ENCODE peak calls at places on chromosomes 3 and 15, in ten cellular contexts. P, X, Z, K, N, D, C, I, H and U are unnamed samples.

GRCh38 chr3:173938159-173938558 is 540.6 kb downstream of the NLGN1 start:
- DNase-seq in P (peak; percentile 59), X (peak; percentile 87), Z (no peak), K (peak; percentile 69), N (no peak), D (no peak), C (no peak), I (no peak), H (no peak), U (no peak)

GRCh38 chr15:57727031-57727430 is 20.5 kb downstream of the POLR2M start:
- DNase-seq in P (no peak), X (no peak), Z (no peak), K (no peak), N (no peak), D (no peak), C (no peak), I (no peak), H (no peak), U (no peak)

GRCh38 chr3:137509354-137510045 is 254.6 kb upstream of the SOX14 start:
- DNase-seq in P (no peak), X (no peak), Z (no peak), K (no peak), N (no peak), D (no peak), C (no peak), I (no peak), H (no peak), U (no peak)

GRCh38 chr15:79858469-79858868 is 38.3 kb downstream of the MTHFS start:
- DNase-seq in P (no peak), X (no peak), Z (no peak), K (no peak), N (no peak), D (no peak), C (no peak), I (no peak), H (no peak), U (no peak)

GRCh38 chr3:144235489-144235888 is 263.9 kb downstream of the DIPK2A start:
- DNase-seq in P (no peak), X (no peak), Z (no peak), K (no peak), N (no peak), D (no peak), C (no peak), I (no peak), H (no peak), U (no peak)

GRCh38 chr15:90038639-90039095 is 37.5 kb downstream of the ZNF710 start:
- DNase-seq in P (no peak), X (no peak), Z (no peak), K (no peak), N (no peak), D (no peak), C (no peak), I (no peak), H (no peak), U (no peak)

GRCh38 chr3:115512565-115513410 is 110.5 kb upstream of the GAP43 start:
- DNase-seq in P (no peak), X (no peak), Z (no peak), K (no peak), N (no peak), D (peak; percentile 13), C (peak; percentile 1), I (no peak), H (peak; percentile 17), U (no peak)

GRCh38 chr15:78044407-78045155 is 32.9 kb downstream of the TBC1D2B start:
- DNase-seq in P (no peak), X (no peak), Z (no peak), K (no peak), N (peak; percentile 43), D (no peak), C (no peak), I (no peak), H (no peak), U (no peak)

GRCh38 chr3:141360888-141361598 is 7.3 kb upstream of the ZBTB38 start:
- DNase-seq in P (peak; percentile 84), X (peak; percentile 98), Z (no peak), K (no peak), N (no peak), D (peak; percentile 86), C (no peak), I (peak; percentile 33), H (no peak), U (no peak)

GRCh38 chr3:77620009-77620408 is 580.1 kb downstream of the ROBO2 start:
- DNase-seq in P (no peak), X (no peak), Z (no peak), K (peak; percentile 4), N (no peak), D (no peak), C (no peak), I (no peak), H (no peak), U (no peak)

GRCh38 chr15:89377842-89378698 is 43.4 kb upstream of the POLG start:
- DNase-seq in P (no peak), X (no peak), Z (no peak), K (no peak), N (no peak), D (no peak), C (no peak), I (no peak), H (no peak), U (no peak)

GRCh38 chr3:177468331-177468730 is 271.0 kb upstream of the TBL1XR1 start:
- DNase-seq in P (no peak), X (peak; percentile 56), Z (no peak), K (no peak), N (no peak), D (no peak), C (no peak), I (no peak), H (peak; percentile 25), U (no peak)

GRCh38 chr3:7867587-7867986 is 634.0 kb upstream of the LMCD1 start:
- DNase-seq in P (no peak), X (no peak), Z (no peak), K (no peak), N (no peak), D (no peak), C (no peak), I (no peak), H (no peak), U (no peak)

GRCh38 chr15:92803852-92804609 is 96.1 kb upstream of the CHD2 start:
- DNase-seq in P (peak; percentile 95), X (peak; percentile 99), Z (peak; percentile 40), K (no peak), N (no peak), D (peak; percentile 96), C (peak; percentile 34), I (no peak), H (peak; percentile 52), U (no peak)

GRCh38 chr3:164351126-164351525 is 727.2 kb downstream of the SI start:
- DNase-seq in P (no peak), X (no peak), Z (no peak), K (no peak), N (no peak), D (no peak), C (no peak), I (no peak), H (no peak), U (no peak)

GRCh38 chr3:110589381-110589780 is 482.2 kb upstream of the NECTIN3 start:
- DNase-seq in P (no peak), X (no peak), Z (no peak), K (no peak), N (no peak), D (no peak), C (no peak), I (no peak), H (no peak), U (no peak)

GRCh38 chr3:146166450-146167222 is 5.7 kb upstream of the PLOD2 start:
- DNase-seq in P (no peak), X (peak; percentile 97), Z (no peak), K (no peak), N (no peak), D (no peak), C (no peak), I (no peak), H (no peak), U (no peak)

GRCh38 chr15:47523669-47524068 is 193.6 kb upstream of the SEMA6D start:
- DNase-seq in P (no peak), X (no peak), Z (no peak), K (peak; percentile 9), N (no peak), D (no peak), C (no peak), I (no peak), H (no peak), U (no peak)

GRCh38 chr3:13685721-13686120 is 136.8 kb downstream of the FBLN2 start:
- DNase-seq in P (no peak), X (no peak), Z (no peak), K (no peak), N (no peak), D (no peak), C (no peak), I (no peak), H (no peak), U (no peak)

GRCh38 chr3:40754966-40755365 is 230.2 kb downstream of the ZNF621 start:
- DNase-seq in P (no peak), X (no peak), Z (no peak), K (no peak), N (no peak), D (no peak), C (no peak), I (no peak), H (no peak), U (no peak)

GRCh38 chr15:101437209-101437608 is 52.3 kb downstream of the PCSK6 start:
- DNase-seq in P (no peak), X (no peak), Z (no peak), K (no peak), N (no peak), D (peak; percentile 66), C (no peak), I (peak; percentile 63), H (no peak), U (no peak)

GRCh38 chr15:35507932-35508638 is 37.9 kb downstream of the DPH6 start:
- DNase-seq in P (no peak), X (no peak), Z (no peak), K (no peak), N (no peak), D (no peak), C (no peak), I (no peak), H (no peak), U (no peak)

GRCh38 chr15:29046946-29047345 is 161.2 kb downstream of the APBA2 start:
- DNase-seq in P (no peak), X (no peak), Z (no peak), K (no peak), N (no peak), D (no peak), C (no peak), I (no peak), H (no peak), U (no peak)

GRCh38 chr3:172209333-172210321 is 170.2 kb downstream of the FNDC3B start:
- DNase-seq in P (no peak), X (no peak), Z (no peak), K (no peak), N (no peak), D (no peak), C (no peak), I (no peak), H (peak; percentile 64), U (no peak)

GRCh38 chr3:9231488-9231887 is 18.0 kb downstream of the SRGAP3 start:
- DNase-seq in P (no peak), X (no peak), Z (no peak), K (no peak), N (no peak), D (no peak), C (no peak), I (no peak), H (no peak), U (no peak)

GRCh38 chr3:150721285-150722130 is 17.8 kb upstream of the ERICH6 start:
- DNase-seq in P (peak; percentile 82), X (peak; percentile 59), Z (no peak), K (peak; percentile 45), N (no peak), D (peak; percentile 75), C (no peak), I (peak; percentile 40), H (no peak), U (no peak)

GRCh38 chr3:12590096-12590495 is 33.2 kb downstream of the MKRN2 start:
- DNase-seq in P (no peak), X (no peak), Z (no peak), K (no peak), N (no peak), D (no peak), C (no peak), I (no peak), H (no peak), U (no peak)

GRCh38 chr3:22361465-22361864 is 610.5 kb upstream of the ZNF385D start:
- DNase-seq in P (no peak), X (no peak), Z (no peak), K (no peak), N (no peak), D (no peak), C (no peak), I (no peak), H (no peak), U (no peak)